ENCODE peak calls at places on chromosomes 6 and 20, in nine cellular contexts. A, Y, Z, M, L, V, U, S and R are unnamed samples. For H3K27me3, the result is how much of the 10 kb centered on the place peaks cover.

GRCh38 chr20:17657079-17657825 is 24.8 kb downstream of the RRBP1 start:
- DNase-seq in Y (no peak), A (no peak), S (peak), L (no peak), V (no peak), M (no peak), U (no peak), Z (no peak), R (no peak)

GRCh38 chr6:79868098-79868722 is 79.1 kb downstream of the ELOVL4 start:
- DNase-seq in L (no peak), Y (peak), Z (peak), U (peak), M (no peak), V (peak), S (peak), A (peak), R (no peak)

GRCh38 chr6:142728910-142729481 is 216.0 kb downstream of the HIVEP2 start:
- DNase-seq in A (no peak), L (no peak), S (no peak), Z (peak), M (no peak), V (no peak), Y (no peak), U (peak), R (no peak)

GRCh38 chr6:157568702-157569101 is 187.7 kb downstream of the ZDHHC14 start:
- DNase-seq in L (no peak), M (no peak), Y (no peak), S (no peak), Z (no peak), V (no peak), A (no peak), U (no peak), R (no peak)

GRCh38 chr20:57484772-57485171 is 40.2 kb downstream of the CTCFL start:
- DNase-seq in Y (no peak), U (no peak), L (no peak), Z (no peak), S (no peak), A (no peak), V (no peak), M (peak), R (no peak)

GRCh38 chr20:34374209-34374749 is 11.2 kb downstream of the ITCH start:
- DNase-seq in L (no peak), A (no peak), U (no peak), M (no peak), Y (no peak), S (no peak), V (no peak), Z (no peak), R (no peak)

GRCh38 chr6:10951675-10952282 is 64.9 kb downstream of the SYCP2L start:
- DNase-seq in M (no peak), Y (peak), A (peak), Z (peak), S (peak), U (peak), L (no peak), V (no peak), R (peak)

GRCh38 chr20:20237093-20237959 is 130.6 kb upstream of the INSM1 start:
- DNase-seq in L (no peak), S (peak), Y (peak), Z (peak), M (peak), U (peak), A (no peak), V (peak), R (peak)

GRCh38 chr6:28585335-28585734 is 59.7 kb downstream of the GPX5 start:
- DNase-seq in S (no peak), U (peak), A (no peak), V (no peak), L (no peak), Y (no peak), M (no peak), Z (no peak), R (no peak)

GRCh38 chr6:28587746-28588075 is 62.0 kb downstream of the GPX5 start:
- DNase-seq in L (no peak), Z (no peak), M (no peak), A (no peak), U (peak), V (no peak), S (peak), Y (no peak), R (no peak)

GRCh38 chr6:28583463-28583862 is 57.8 kb downstream of the GPX5 start:
- DNase-seq in A (no peak), U (no peak), S (no peak), Z (no peak), M (no peak), Y (no peak), L (no peak), V (no peak), R (no peak)

GRCh38 chr6:28587011-28587745 is 61.5 kb downstream of the GPX5 start:
- DNase-seq in V (no peak), M (peak), S (peak), Z (peak), A (no peak), U (peak), Y (no peak), L (no peak), R (peak)

DNA sequence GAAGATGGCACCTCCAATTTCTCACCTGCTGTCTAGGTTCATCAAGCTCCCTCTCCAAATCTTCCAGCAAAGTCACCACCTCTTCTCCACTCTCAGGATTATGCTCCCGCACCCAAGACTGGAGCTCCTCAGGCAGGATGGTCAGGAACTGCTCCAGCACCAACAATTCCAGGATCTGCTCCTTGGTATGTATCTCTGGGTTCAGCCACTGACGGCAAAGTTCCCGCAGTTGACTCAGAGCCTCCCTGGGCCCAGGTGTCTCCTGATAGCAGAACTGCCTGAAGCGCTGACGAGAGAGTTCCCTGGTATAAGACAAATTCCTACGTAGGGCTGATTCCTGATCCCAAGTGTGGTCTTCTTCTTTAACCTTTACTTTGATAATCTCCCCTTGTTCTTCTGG is 60.6 kb downstream of the GPX5 start:
- DNase-seq in S (peak), Z (no peak), L (no peak), Y (no peak), U (no peak), M (no peak), V (no peak), A (no peak), R (no peak)
- H3K4me3 ChIP-seq in S (peak), Z (peak), L (peak), Y (no peak), U (peak), M (no peak), V (no peak), A (peak), R (no peak)

DNA sequence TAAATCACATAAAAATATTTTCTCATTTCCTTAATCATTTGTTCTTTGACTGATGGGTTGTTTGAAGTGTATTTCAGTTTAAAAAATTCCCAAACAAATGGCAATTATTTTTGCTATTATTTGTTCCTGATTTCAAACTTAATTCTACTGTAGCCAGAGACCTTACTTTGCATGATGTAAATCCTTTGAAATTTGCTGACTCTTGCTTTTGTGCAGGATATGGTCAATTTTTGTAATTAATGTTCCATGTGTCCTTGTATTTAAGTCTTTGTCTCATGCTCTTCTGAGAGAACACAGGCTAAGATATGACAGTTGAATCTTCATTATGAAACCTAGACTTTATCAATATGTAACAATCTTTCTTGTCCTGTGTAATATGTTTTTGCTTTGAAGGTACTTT is 295.0 kb upstream of the CHD6 start:
- DNase-seq in V (no peak), S (no peak), Z (no peak), M (no peak), L (no peak), U (no peak), A (no peak), Y (no peak), R (no peak)
- H3K27me3 ChIP-seq in V (under half), S (under half), Z (under half), M (under half), L (under half), U (under half), A (under half), Y (under half), R (under half)

GRCh38 chr20:2692886-2693285 is 306 bp downstream of the EBF4 start:
- DNase-seq in L (no peak), A (no peak), S (no peak), Z (no peak), V (no peak), M (peak), Y (no peak), U (no peak), R (no peak)

GRCh38 chr20:2690718-2691117 is 1.9 kb upstream of the EBF4 start:
- DNase-seq in L (no peak), Y (no peak), Z (no peak), U (no peak), S (no peak), A (no peak), V (no peak), M (no peak), R (no peak)

GRCh38 chr20:2691127-2691526 is 1.5 kb upstream of the EBF4 start:
- DNase-seq in M (no peak), Y (no peak), L (no peak), Z (no peak), V (no peak), S (no peak), A (no peak), U (no peak), R (no peak)

GRCh38 chr20:2692036-2692885 is at the start of gene EBF4:
- DNase-seq in Y (no peak), V (no peak), A (no peak), S (peak), M (peak), L (no peak), Z (no peak), U (no peak), R (peak)

DNA sequence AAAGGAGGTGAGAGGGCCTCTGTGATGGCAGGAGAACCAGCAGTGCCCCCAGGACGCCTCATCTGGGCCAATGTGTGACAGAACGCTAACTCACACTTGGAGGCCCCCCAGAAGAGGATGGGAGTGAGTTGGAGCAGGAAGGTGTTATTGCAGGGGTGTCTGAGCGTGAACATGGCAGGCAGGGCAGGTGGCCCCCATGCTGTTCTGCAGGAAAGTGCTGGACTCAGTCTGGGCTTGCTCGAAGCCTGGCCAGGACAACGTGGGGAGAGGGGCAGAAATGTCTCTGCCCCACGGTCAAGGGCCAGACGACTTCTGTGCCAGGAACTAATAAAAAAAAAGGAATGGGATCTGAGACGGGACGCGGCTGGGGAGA is 931 bp upstream of the EBF4 start:
- DNase-seq in Z (no peak), M (peak), U (no peak), V (no peak), L (no peak), A (no peak), S (peak), Y (no peak), R (no peak)
- H3K4me3 ChIP-seq in Z (no peak), M (no peak), U (no peak), V (no peak), L (peak), A (peak), S (no peak), Y (peak), R (no peak)

GRCh38 chr6:41546475-41546865 is 289 bp downstream of the FOXP4 start:
- DNase-seq in U (no peak), L (no peak), S (no peak), Z (peak), V (no peak), A (no peak), M (no peak), Y (no peak), R (peak)

GRCh38 chr6:41545703-41546474 is at the start of gene FOXP4:
- DNase-seq in U (peak), M (peak), Z (peak), A (peak), V (peak), S (peak), L (peak), Y (peak), R (peak)

GRCh38 chr6:41548098-41548840 is 2.1 kb downstream of the FOXP4 start:
- DNase-seq in V (no peak), Z (no peak), A (no peak), Y (no peak), L (no peak), S (peak), M (peak), U (no peak), R (no peak)

GRCh38 chr6:41547799-41548097 is 1.6 kb downstream of the FOXP4 start:
- DNase-seq in A (no peak), L (no peak), S (no peak), V (no peak), M (no peak), Z (no peak), U (no peak), Y (no peak), R (no peak)

DNA sequence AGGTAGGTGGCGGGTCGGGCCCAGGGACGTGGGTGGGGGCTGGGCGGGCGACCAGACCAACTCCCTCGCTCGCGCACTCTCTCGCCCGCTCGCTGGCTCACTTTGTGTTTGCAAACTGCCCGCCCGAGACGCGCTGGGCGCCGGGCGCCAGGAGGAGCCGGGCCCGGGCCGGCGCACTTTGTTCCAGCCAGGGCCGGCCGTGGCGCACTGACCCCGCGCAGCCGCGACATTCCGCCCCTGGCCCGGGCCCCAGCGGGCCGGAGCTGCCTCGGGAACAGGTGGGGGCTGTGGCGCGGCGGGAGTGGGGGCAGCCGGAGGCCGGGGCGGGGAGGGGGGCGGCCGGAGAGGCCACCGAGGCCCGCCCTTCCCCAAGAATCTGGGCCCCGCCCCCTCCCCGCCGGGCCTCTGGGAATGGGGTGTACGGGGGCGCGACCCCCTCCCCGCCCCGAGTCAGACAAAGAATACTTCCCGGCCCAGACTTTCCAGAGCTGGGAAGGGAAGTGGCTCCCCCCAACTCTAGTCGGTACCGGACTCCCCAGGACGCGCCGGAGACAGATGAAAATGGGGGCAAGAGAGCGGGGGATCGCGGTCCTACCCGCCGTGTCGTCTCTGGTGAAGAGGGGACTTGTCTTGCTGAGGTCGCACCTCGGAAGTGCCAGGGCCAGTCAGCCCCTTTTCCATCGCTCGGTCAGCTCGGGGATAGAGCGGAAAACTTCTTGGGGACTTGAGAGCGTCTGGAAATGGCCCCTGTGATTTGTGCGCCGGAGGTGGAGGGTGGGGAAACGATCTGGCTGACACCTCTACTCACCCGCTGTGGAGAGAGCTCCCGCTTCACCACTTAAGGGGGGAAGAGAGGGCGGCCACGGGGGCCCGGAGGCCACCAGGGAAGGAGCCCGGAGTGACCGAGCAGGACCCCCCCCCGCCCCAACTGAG is 951 bp downstream of the FOXP4 start:
- DNase-seq in Z (peak), S (peak), L (no peak), V (peak), Y (no peak), M (peak), A (peak), U (peak), R (peak)
- H3K27me3 ChIP-seq in Z (under half), S (half or more), L (under half), V (under half), Y (under half), M (under half), A (under half), U (under half), R (under half)

DNA sequence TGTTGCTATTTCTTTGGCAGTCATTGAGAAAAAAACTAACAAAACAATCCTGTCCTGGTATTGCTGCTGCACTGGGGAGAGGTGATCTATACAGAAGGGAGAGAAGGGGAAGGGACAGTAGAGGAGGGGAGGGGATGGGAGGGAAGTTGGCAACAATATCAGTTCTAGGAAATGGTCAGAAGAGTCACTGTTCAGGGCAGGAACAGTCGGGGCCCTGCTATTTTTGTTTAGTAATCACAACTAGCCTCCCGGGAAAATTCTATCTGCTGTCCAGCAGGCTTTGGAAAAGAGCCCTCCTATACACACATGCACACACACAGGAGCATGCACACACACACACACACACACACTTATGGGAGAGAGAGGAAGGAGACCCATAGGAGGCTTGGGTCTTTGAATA is 142.3 kb upstream of the CARMIL1 start:
- DNase-seq in U (no peak), L (no peak), A (no peak), V (no peak), Z (no peak), Y (no peak), S (no peak), M (no peak), R (no peak)
- H3K4me3 ChIP-seq in U (no peak), L (peak), A (no peak), V (peak), Z (no peak), Y (no peak), S (no peak), M (peak), R (no peak)

DNA sequence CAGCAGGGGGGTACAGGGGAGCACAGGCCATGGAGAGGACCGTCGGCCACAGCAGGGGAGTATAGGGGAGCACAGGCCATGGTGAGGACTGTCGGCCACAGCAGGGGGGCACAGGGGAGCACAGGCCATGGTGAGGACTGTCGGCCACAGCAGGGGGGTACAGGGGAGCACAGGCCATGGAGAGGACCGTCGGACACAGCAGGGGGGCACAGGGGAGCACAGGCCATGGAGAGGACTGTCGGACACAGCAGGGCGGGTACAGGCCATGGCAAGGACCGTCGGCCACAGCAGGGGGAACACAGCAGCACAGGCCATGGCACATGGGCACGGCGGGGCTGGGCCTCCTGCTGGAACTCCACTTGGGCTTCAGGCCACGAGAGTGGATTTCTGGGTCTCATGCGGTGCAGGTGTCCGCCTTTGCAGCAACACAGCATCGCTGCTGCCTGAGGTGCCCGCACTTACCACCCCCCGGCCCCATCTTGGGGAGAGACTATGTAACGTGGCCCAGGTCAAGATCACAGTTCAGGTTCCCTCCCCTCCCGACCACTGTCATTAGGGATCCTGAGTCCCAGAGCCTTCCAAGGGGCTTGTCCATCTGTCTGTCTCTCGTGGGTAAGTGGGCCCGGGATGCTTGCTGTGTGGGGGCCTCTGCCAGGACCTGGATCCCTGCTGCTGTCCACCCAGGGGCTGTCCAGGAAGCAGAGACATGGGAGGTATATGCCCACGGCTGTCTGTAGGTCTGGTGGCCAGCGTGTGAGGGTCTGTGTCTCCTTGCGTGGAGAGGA is 2.5 kb downstream of the NPBWR2 start:
- DNase-seq in Y (no peak), M (peak), V (no peak), S (no peak), A (no peak), U (no peak), Z (no peak), L (no peak), R (no peak)
- H3K27me3 ChIP-seq in Y (half or more), M (under half), V (under half), S (under half), A (under half), U (under half), Z (under half), L (under half), R (half or more)

GRCh38 chr6:130903602-130904001 is 76.4 kb downstream of the SMLR1 start:
- DNase-seq in Z (no peak), S (no peak), V (no peak), Y (no peak), A (no peak), L (no peak), U (no peak), M (no peak), R (no peak)

GRCh38 chr6:130908188-130908587 is 81.0 kb downstream of the SMLR1 start:
- DNase-seq in S (no peak), U (no peak), M (no peak), Z (no peak), A (no peak), L (no peak), Y (no peak), V (no peak), R (no peak)

GRCh38 chr6:130907687-130908086 is 80.5 kb downstream of the SMLR1 start:
- DNase-seq in S (no peak), A (no peak), M (no peak), L (no peak), Y (no peak), U (no peak), Z (no peak), V (no peak), R (no peak)

GRCh38 chr6:130903007-130903406 is 75.8 kb downstream of the SMLR1 start:
- DNase-seq in M (no peak), Y (no peak), V (no peak), U (no peak), S (no peak), A (peak), Z (no peak), L (no peak), R (no peak)

DNA sequence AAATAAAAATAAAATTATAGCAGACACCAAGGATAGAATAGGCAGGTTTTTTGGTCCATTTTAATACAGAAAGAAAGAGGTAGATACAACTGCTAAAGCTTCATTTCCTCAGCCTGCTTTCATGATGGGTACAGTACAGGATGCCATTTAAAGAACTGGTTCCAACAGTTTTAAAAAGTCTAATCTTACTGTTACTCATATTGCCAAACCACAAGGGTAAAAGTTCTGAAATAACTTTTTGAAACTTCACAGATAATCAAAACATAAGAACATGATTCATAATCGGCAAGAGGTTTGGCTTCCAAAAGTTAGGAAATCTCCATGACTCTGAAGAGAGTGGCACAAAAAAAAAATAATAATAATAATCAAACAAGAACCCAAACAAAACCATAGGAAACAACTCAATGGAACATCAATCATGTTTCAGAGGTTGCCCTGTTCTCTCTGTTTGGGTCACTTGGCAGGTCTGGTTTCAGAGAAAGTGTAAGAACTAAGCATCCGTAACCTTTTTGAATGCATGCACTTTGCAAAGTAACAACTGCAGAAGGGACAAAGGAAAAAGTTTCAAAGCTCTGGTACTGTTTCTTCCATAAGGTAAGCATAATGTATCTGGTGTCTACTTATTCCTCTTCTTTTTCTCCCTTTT is 79.7 kb downstream of the SMLR1 start:
- DNase-seq in A (no peak), S (no peak), Y (peak), Z (no peak), V (no peak), U (peak), M (no peak), L (no peak), R (no peak)
- H3K4me3 ChIP-seq in A (no peak), S (no peak), Y (no peak), Z (no peak), V (no peak), U (no peak), M (no peak), L (no peak), R (no peak)